ENCODE peak calls at places on chromosomes 4 and X, in five cellular contexts. One of them, this sample, is unnamed.
A peak's percentile ranks its signal among the peaks of the same experiment; 100 is the strongest.

GRCh38 chr4:151407466-151408379 is 1.3 kb upstream of the FHIP1A start:
- DNase-seq in H1: peak; percentile 65
- DNase-seq in K562: no peak
- DNase-seq in SK-N-SH: peak; percentile 28
- DNase-seq in HepG2: no peak
- DNase-seq in this sample: no peak

GRCh38 chr4:156190606-156191005 is 236.9 kb upstream of the CTSO start:
- DNase-seq in H1: no peak
- DNase-seq in SK-N-SH: no peak
- DNase-seq in K562: no peak
- DNase-seq in HepG2: no peak
- DNase-seq in this sample: no peak

GRCh38 chr4:158121203-158121586 is 51.6 kb downstream of the GASK1B start:
- DNase-seq in HepG2: peak; percentile 27
- DNase-seq in K562: no peak
- DNase-seq in H1: no peak
- DNase-seq in SK-N-SH: no peak
- DNase-seq in this sample: no peak

GRCh38 chr4:173181769-173182374 is 13.3 kb downstream of the GALNT7 start:
- DNase-seq in K562: no peak
- DNase-seq in SK-N-SH: no peak
- DNase-seq in HepG2: no peak
- DNase-seq in H1: no peak
- DNase-seq in this sample: peak; percentile 75

GRCh38 chr4:22842360-22842759 is 149.6 kb downstream of the GBA3 start:
- DNase-seq in HepG2: no peak
- DNase-seq in H1: no peak
- DNase-seq in SK-N-SH: no peak
- DNase-seq in K562: no peak
- DNase-seq in this sample: no peak

GRCh38 chrX:39718951-39719350 is 378.8 kb downstream of the BCOR start:
- DNase-seq in SK-N-SH: no peak
- DNase-seq in HepG2: no peak
- DNase-seq in K562: no peak
- DNase-seq in H1: no peak
- DNase-seq in this sample: no peak

GRCh38 chr4:124178449-124179021 is 534.0 kb downstream of the ANKRD50 start:
- DNase-seq in K562: no peak
- DNase-seq in H1: no peak
- DNase-seq in HepG2: no peak
- DNase-seq in SK-N-SH: no peak
- DNase-seq in this sample: no peak

GRCh38 chrX:19840899-19841648 is 46.3 kb downstream of the SH3KBP1 start:
- DNase-seq in K562: peak; percentile 7
- DNase-seq in HepG2: peak; percentile 1
- DNase-seq in SK-N-SH: no peak
- DNase-seq in H1: no peak
- DNase-seq in this sample: no peak

GRCh38 chr4:159390648-159391047 is 287.8 kb downstream of the RAPGEF2 start:
- DNase-seq in SK-N-SH: no peak
- DNase-seq in H1: no peak
- DNase-seq in HepG2: peak; percentile 48
- DNase-seq in K562: no peak
- DNase-seq in this sample: peak; percentile 63

GRCh38 chrX:46218373-46218772 is 326.8 kb downstream of the ZNF674 start:
- DNase-seq in K562: no peak
- DNase-seq in H1: no peak
- DNase-seq in SK-N-SH: no peak
- DNase-seq in HepG2: no peak
- DNase-seq in this sample: no peak

GRCh38 chrX:26083093-26083492 is 55.0 kb upstream of the MAGEB18 start:
- DNase-seq in H1: no peak
- DNase-seq in K562: no peak
- DNase-seq in HepG2: no peak
- DNase-seq in SK-N-SH: no peak
- DNase-seq in this sample: no peak

GRCh38 chr4:153519677-153520076 is 53.5 kb downstream of the TMEM131L start:
- DNase-seq in K562: no peak
- DNase-seq in HepG2: no peak
- DNase-seq in SK-N-SH: no peak
- DNase-seq in H1: no peak
- DNase-seq in this sample: no peak

GRCh38 chr4:111494471-111494870 is 650.8 kb upstream of the FAM241A start:
- DNase-seq in SK-N-SH: no peak
- DNase-seq in H1: no peak
- DNase-seq in K562: no peak
- DNase-seq in HepG2: no peak
- DNase-seq in this sample: no peak

GRCh38 chr4:5051692-5052423 is 578 bp downstream of the STK32B start:
- DNase-seq in HepG2: no peak
- DNase-seq in H1: peak; percentile 83
- DNase-seq in SK-N-SH: no peak
- DNase-seq in K562: no peak
- DNase-seq in this sample: no peak

GRCh38 chr4:144174401-144175067 is 34.0 kb upstream of the GYPA start:
- DNase-seq in SK-N-SH: peak; percentile 22
- DNase-seq in K562: peak; percentile 18
- DNase-seq in HepG2: peak; percentile 22
- DNase-seq in H1: no peak
- DNase-seq in this sample: peak; percentile 44

GRCh38 chr4:119209077-119209476 is 3.4 kb upstream of the USP53 start:
- DNase-seq in H1: no peak
- DNase-seq in K562: peak; percentile 18
- DNase-seq in HepG2: peak; percentile 18
- DNase-seq in SK-N-SH: no peak
- DNase-seq in this sample: peak; percentile 95

GRCh38 chr4:159428975-159429692 is 326.3 kb downstream of the RAPGEF2 start:
- DNase-seq in K562: no peak
- DNase-seq in SK-N-SH: no peak
- DNase-seq in HepG2: no peak
- DNase-seq in H1: no peak
- DNase-seq in this sample: no peak

DNA sequence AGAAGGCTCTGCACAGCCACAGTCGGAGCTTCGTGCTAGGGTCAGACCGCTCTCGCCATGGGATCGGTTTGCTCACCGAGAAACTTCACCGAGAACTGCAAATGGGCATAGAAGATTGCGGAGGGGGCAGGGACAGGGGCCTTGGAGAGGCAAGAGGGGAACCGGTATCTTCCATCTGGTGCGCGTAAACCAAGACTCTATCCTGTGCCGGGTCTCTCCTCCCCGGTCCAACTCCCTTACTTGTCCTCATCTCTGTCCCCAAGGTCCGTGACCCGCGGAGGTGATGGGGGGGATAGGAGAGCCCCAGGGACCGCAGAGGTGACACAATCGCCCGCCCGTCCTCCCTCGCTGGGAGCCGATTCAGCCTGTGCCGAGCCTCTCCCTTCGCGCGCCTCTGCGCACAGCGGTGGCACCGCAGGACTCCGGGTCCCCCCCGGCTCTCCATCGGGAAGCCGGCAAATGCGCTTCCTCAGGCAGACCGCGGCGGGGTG is 960 bp downstream of the SCD5 start:
- DNase-seq in HepG2: no peak
- DNase-seq in H1: peak; percentile 70
- DNase-seq in SK-N-SH: peak; percentile 75
- DNase-seq in K562: no peak
- DNase-seq in this sample: no peak
- TF ChIP-seq MAX in HepG2: no peak
- TF ChIP-seq MAX in H1: no peak
- TF ChIP-seq MAX in SK-N-SH: no peak
- TF ChIP-seq MAX in K562: no peak
- TF ChIP-seq MAX in this sample: no peak

GRCh38 chrX:108230562-108230961 is 139.0 kb downstream of the ATG4A start:
- DNase-seq in K562: no peak
- DNase-seq in H1: no peak
- DNase-seq in HepG2: no peak
- DNase-seq in SK-N-SH: no peak
- DNase-seq in this sample: no peak

GRCh38 chrX:108235990-108236389 is 144.4 kb downstream of the ATG4A start:
- DNase-seq in HepG2: no peak
- DNase-seq in H1: no peak
- DNase-seq in K562: no peak
- DNase-seq in SK-N-SH: no peak
- DNase-seq in this sample: no peak
- H3K9ac ChIP-seq in HepG2: no peak overlapping the region
- H3K9ac ChIP-seq in H1: no peak overlapping the region
- H3K9ac ChIP-seq in K562: no peak overlapping the region
- H3K9ac ChIP-seq in SK-N-SH: no peak overlapping the region
- H3K9ac ChIP-seq in this sample: no peak overlapping the region

GRCh38 chr4:52572936-52573485 is 86.1 kb downstream of the USP46 start:
- DNase-seq in K562: no peak
- DNase-seq in H1: no peak
- DNase-seq in HepG2: no peak
- DNase-seq in SK-N-SH: no peak
- DNase-seq in this sample: no peak

GRCh38 chr4:52576326-52576725 is 82.8 kb downstream of the USP46 start:
- DNase-seq in HepG2: no peak
- DNase-seq in H1: no peak
- DNase-seq in K562: no peak
- DNase-seq in SK-N-SH: no peak
- DNase-seq in this sample: no peak

GRCh38 chr4:52573551-52573950 is 85.5 kb downstream of the USP46 start:
- DNase-seq in HepG2: no peak
- DNase-seq in SK-N-SH: no peak
- DNase-seq in H1: no peak
- DNase-seq in K562: no peak
- DNase-seq in this sample: no peak

GRCh38 chr4:52575406-52575805 is 83.7 kb downstream of the USP46 start:
- DNase-seq in SK-N-SH: no peak
- DNase-seq in K562: no peak
- DNase-seq in HepG2: no peak
- DNase-seq in H1: no peak
- DNase-seq in this sample: no peak

GRCh38 chr4:52574036-52574435 is 85.1 kb downstream of the USP46 start:
- DNase-seq in H1: no peak
- DNase-seq in K562: no peak
- DNase-seq in SK-N-SH: no peak
- DNase-seq in HepG2: no peak
- DNase-seq in this sample: no peak
- H3K4me2 ChIP-seq in H1: no peak overlapping the region
- H3K4me2 ChIP-seq in K562: no peak overlapping the region
- H3K4me2 ChIP-seq in SK-N-SH: no peak overlapping the region
- H3K4me2 ChIP-seq in HepG2: no peak overlapping the region
- H3K4me2 ChIP-seq in this sample: no peak overlapping the region

GRCh38 chr4:169236901-169237626 is 33.7 kb downstream of the SH3RF1 start:
- DNase-seq in HepG2: no peak
- DNase-seq in K562: no peak
- DNase-seq in H1: no peak
- DNase-seq in SK-N-SH: no peak
- DNase-seq in this sample: no peak
- TF ChIP-seq MAX in HepG2: no peak
- TF ChIP-seq MAX in K562: no peak
- TF ChIP-seq MAX in H1: no peak
- TF ChIP-seq MAX in SK-N-SH: no peak
- TF ChIP-seq MAX in this sample: no peak

DNA sequence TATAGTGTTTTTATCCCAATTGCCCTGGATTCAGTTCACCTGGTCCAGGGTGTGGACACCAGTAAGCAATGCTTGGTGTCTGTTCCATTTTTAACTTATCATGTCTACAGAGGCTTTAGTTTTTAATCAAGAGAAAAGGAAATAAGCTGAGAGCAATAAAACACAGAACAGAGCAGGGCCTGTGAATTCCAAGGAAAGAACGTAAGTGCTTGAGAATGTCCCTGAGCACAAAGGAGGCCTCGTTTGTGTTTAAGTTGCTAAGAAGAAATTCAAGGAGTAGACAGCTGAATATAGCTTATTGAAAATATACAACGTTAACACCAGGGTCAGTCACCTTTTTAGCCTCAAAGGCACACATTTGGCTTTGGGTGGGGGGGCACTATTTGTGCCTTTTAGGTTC is 191.2 kb downstream of the GPC3 start:
- DNase-seq in HepG2: no peak
- DNase-seq in SK-N-SH: no peak
- DNase-seq in K562: no peak
- DNase-seq in H1: no peak
- DNase-seq in this sample: no peak
- H3K9ac ChIP-seq in HepG2: no peak overlapping the region
- H3K9ac ChIP-seq in SK-N-SH: no peak overlapping the region
- H3K9ac ChIP-seq in K562: no peak overlapping the region
- H3K9ac ChIP-seq in H1: no peak overlapping the region
- H3K9ac ChIP-seq in this sample: no peak overlapping the region

This sample was measured in HCT116.